ENCODE peak calls at places on chromosomes 12 and 14, in nine cellular contexts. Y is left ventricle myocardium inferior, V is adrenal gland, X is astrocyte, Z is psoas muscle, S is heart left ventricle, T is small intestine, J is endodermal cell, F is pancreas. M is an unnamed sample.

GRCh38 chr12:51389302-51389999 is 1.8 kb downstream of the GALNT6 start:
- DNase-seq in F (no peak), T (peak; percentile 48), Y (no peak), S (no peak), Z (no peak), J (peak; percentile 46), X (peak; percentile 62), V (no peak), M (peak; percentile 36)

GRCh38 chr12:56601503-56601902 is 28.6 kb downstream of the BAZ2A start:
- DNase-seq in V (no peak), X (no peak), F (no peak), J (peak; percentile 80), T (no peak), Z (no peak), Y (no peak), S (peak; percentile 59), M (peak; percentile 13)

GRCh38 chr12:106288510-106289195 is 13.9 kb upstream of the TCP11L2 start:
- DNase-seq in X (peak; percentile 95), Z (no peak), V (peak; percentile 60), F (no peak), J (peak; percentile 31), S (no peak), Y (no peak), T (peak; percentile 47), M (no peak)

GRCh38 chr14:79510659-79511058 is 700.6 kb downstream of the DIO2 start:
- DNase-seq in T (no peak), X (peak; percentile 82), V (peak; percentile 8), S (no peak), F (no peak), Y (no peak), Z (no peak), J (no peak), M (no peak)

GRCh38 chr12:114167431-114167830 is 201.3 kb upstream of the RBM19 start:
- DNase-seq in J (no peak), V (no peak), X (peak; percentile 20), T (no peak), Z (no peak), S (no peak), Y (no peak), F (no peak), M (no peak)

GRCh38 chr12:109291531-109292341 is 17.3 kb downstream of the FOXN4 start:
- DNase-seq in F (peak; percentile 29), J (peak; percentile 97), V (peak; percentile 41), Z (peak; percentile 70), S (peak; percentile 87), T (peak; percentile 29), Y (peak; percentile 74), X (peak; percentile 16), M (no peak)

GRCh38 chr12:29148065-29148957 is 767 bp upstream of the FAR2 start:
- DNase-seq in S (peak; percentile 73), Y (peak; percentile 42), X (no peak), V (peak; percentile 18), F (no peak), T (peak; percentile 44), J (no peak), Z (peak; percentile 55), M (no peak)

GRCh38 chr12:93153321-93153720 is 224.2 kb upstream of the EEA1 start:
- DNase-seq in J (no peak), F (no peak), Z (no peak), S (no peak), T (no peak), X (peak; percentile 63), Y (no peak), V (no peak), M (no peak)

GRCh38 chr14:52835122-52835903 is 43.9 kb upstream of the GNPNAT1 start:
- DNase-seq in Y (no peak), T (no peak), Z (no peak), V (no peak), X (peak; percentile 79), F (no peak), S (no peak), J (peak; percentile 71), M (no peak)

GRCh38 chr12:29439506-29439905 is 58.0 kb downstream of the OVCH1 start:
- DNase-seq in X (no peak), V (no peak), Z (no peak), S (no peak), J (no peak), Y (no peak), F (no peak), T (no peak), M (no peak)

GRCh38 chr14:74551431-74551830 is 57.9 kb downstream of the ISCA2 start:
- DNase-seq in J (peak; percentile 72), V (no peak), Y (no peak), Z (peak; percentile 21), S (no peak), F (no peak), T (no peak), X (no peak), M (no peak)

GRCh38 chr12:1845427-1845826 is 25.1 kb downstream of the LRTM2 start:
- DNase-seq in J (peak; percentile 47), F (no peak), Y (no peak), X (no peak), T (no peak), S (no peak), Z (no peak), V (no peak), M (no peak)

GRCh38 chr12:1848146-1848545 is 27.8 kb downstream of the LRTM2 start:
- DNase-seq in F (no peak), Z (no peak), S (no peak), V (no peak), X (no peak), T (no peak), Y (no peak), J (peak; percentile 42), M (no peak)

GRCh38 chr12:1847411-1847810 is 27.0 kb downstream of the LRTM2 start:
- DNase-seq in Z (no peak), X (no peak), J (peak; percentile 38), V (no peak), Y (no peak), F (no peak), S (no peak), T (no peak), M (no peak)

GRCh38 chr12:1845886-1846285 is 25.5 kb downstream of the LRTM2 start:
- DNase-seq in S (no peak), J (no peak), F (no peak), Y (no peak), V (no peak), T (no peak), X (no peak), Z (no peak), M (no peak)

DNA sequence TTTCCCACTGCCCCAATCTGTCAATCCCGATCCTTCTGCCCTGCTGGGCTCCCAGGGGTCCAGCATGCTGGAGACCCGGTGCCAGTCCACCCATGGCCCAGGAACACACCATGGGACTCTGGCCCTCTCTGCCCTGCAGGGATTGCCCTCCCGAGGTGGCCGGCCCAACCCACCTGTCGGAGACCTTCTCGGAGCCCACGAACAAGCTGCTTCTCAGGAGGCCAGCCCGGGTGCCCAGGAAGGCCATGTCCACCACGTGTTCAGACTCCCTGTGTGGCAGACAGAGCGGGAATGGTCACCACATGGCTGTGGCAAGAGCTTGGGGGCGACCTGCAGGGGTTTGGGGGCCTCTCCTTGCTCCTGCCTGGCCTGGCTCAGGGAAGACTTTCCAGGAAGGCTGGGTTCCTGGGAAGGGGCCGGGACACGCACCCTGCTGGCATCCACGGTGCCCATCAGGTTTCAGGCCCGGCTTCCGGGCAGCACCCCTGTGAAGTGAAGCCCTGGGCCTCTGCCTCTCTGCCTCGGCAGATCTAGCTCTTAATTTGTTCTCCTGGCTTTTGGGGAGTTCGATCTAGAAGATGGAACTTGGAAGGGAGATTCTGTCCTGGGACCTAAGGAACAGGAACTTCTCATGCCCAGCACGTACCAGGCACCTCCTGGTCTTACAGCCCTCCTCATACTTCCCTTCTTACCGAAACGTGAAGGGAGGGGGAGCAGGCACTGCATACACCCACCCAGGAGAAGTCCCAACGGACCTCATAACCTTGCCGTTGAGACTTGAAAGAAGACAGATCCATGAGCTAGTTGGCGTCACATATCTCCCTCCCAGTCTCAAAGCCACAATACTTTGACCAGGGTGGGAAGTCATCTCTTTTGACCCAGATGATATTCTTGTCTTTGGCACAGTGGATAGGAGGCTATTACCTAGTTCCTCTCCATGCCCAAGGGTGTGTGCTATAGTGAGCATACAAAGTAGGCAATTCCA is 26.3 kb downstream of the LRTM2 start:
- DNase-seq in V (no peak), X (no peak), Y (no peak), J (no peak), S (no peak), F (no peak), Z (no peak), T (no peak), M (no peak)
- H3K27me3 ChIP-seq in V (no peaks in the 10 kb centered on the region), X (peaks cover 22% of the 10 kb centered on the region), Y (peaks cover 51% of the 10 kb centered on the region), J (no peaks in the 10 kb centered on the region), S (peaks cover 29% of the 10 kb centered on the region), F (no peaks in the 10 kb centered on the region), Z (no peaks in the 10 kb centered on the region), T (no peaks in the 10 kb centered on the region), M (no peaks in the 10 kb centered on the region)

GRCh38 chr12:124545508-124546418 is 21.6 kb downstream of the NCOR2 start:
- DNase-seq in V (peak; percentile 88), T (no peak), S (peak; percentile 34), J (no peak), F (no peak), X (peak; percentile 88), Y (no peak), Z (no peak), M (peak; percentile 32)
- H3K4me1 ChIP-seq in V (peaks cover 78% of the 10 kb centered on the region), T (peaks cover 19% of the 10 kb centered on the region), S (peaks cover 39% of the 10 kb centered on the region), J (peaks cover 6% of the 10 kb centered on the region), F (peaks cover 5% of the 10 kb centered on the region), X (peaks cover 57% of the 10 kb centered on the region), Y (peaks cover 76% of the 10 kb centered on the region), Z (peaks cover 75% of the 10 kb centered on the region), M (peaks cover 59% of the 10 kb centered on the region)

GRCh38 chr14:60343571-60344071 is 94.6 kb downstream of the PPM1A start:
- DNase-seq in F (no peak), X (no peak), S (no peak), Y (no peak), T (no peak), J (no peak), V (no peak), Z (no peak), M (no peak)

GRCh38 chr14:60348211-60348610 is 99.2 kb downstream of the PPM1A start:
- DNase-seq in J (no peak), Y (no peak), T (no peak), F (no peak), X (no peak), S (no peak), Z (no peak), V (no peak), M (no peak)

GRCh38 chr14:60344751-60345150 is 95.7 kb downstream of the PPM1A start:
- DNase-seq in V (no peak), S (no peak), Y (no peak), T (no peak), F (no peak), J (no peak), Z (no peak), X (no peak), M (no peak)

GRCh38 chr14:60349663-60350365 is 100.8 kb downstream of the PPM1A start:
- DNase-seq in S (no peak), F (no peak), X (peak; percentile 19), V (peak; percentile 29), Z (no peak), T (peak; percentile 43), Y (no peak), J (peak; percentile 71), M (peak; percentile 31)

GRCh38 chr14:60346706-60347105 is 97.7 kb downstream of the PPM1A start:
- DNase-seq in X (no peak), J (no peak), S (no peak), Z (no peak), F (no peak), T (no peak), V (no peak), Y (no peak), M (no peak)
- H3K27me3 ChIP-seq in X (peaks cover 9% of the 10 kb centered on the region), J (no peaks in the 10 kb centered on the region), S (no peaks in the 10 kb centered on the region), Z (no peaks in the 10 kb centered on the region), F (peaks cover 3% of the 10 kb centered on the region), T (no peaks in the 10 kb centered on the region), V (no peaks in the 10 kb centered on the region), Y (no peaks in the 10 kb centered on the region), M (no peaks in the 10 kb centered on the region)

GRCh38 chr12:16350682-16351081 is 3.2 kb downstream of the MGST1 start:
- DNase-seq in Z (peak; percentile 76), V (peak; percentile 64), Y (no peak), S (no peak), T (no peak), F (peak; percentile 11), J (no peak), X (peak; percentile 97), M (no peak)
- H3K4me1 ChIP-seq in Z (no peaks in the 10 kb centered on the region), V (peaks cover 11% of the 10 kb centered on the region), Y (peaks cover 4% of the 10 kb centered on the region), S (no peaks in the 10 kb centered on the region), T (no peaks in the 10 kb centered on the region), F (no peaks in the 10 kb centered on the region), J (peaks cover 4% of the 10 kb centered on the region), X (peaks cover 31% of the 10 kb centered on the region), M (no peaks in the 10 kb centered on the region)